ENCODE peak calls at places on chromosomes 6 and 20, in five cellular contexts. V, O, F, Y and S are unnamed samples.

GRCh38 chr20:41151134-41151869 is 14.0 kb downstream of the PLCG1 start:
- DNase-seq in F (no peak), V (no peak), O (no peak), Y (no peak), S (no peak)

GRCh38 chr6:132204606-132205005 is 196.7 kb downstream of the MOXD1 start:
- DNase-seq in O (no peak), F (no peak), V (no peak), Y (no peak), S (no peak)

GRCh38 chr20:57934007-57934805 is 224.4 kb upstream of the PMEPA1 start:
- DNase-seq in O (no peak), Y (no peak), V (no peak), F (no peak), S (no peak)

GRCh38 chr6:20952605-20953004 is 418.3 kb downstream of the CDKAL1 start:
- DNase-seq in Y (no peak), V (peak), F (no peak), O (no peak), S (no peak)

GRCh38 chr20:33914871-33915270 is 78.8 kb upstream of the RALY start:
- DNase-seq in F (peak), O (no peak), Y (no peak), V (peak), S (no peak)

GRCh38 chr20:42957014-42957694 is 232.6 kb downstream of the PTPRT start:
- DNase-seq in Y (no peak), V (no peak), F (no peak), O (no peak), S (no peak)

GRCh38 chr6:156017838-156018237 is 562.2 kb upstream of the NOX3 start:
- DNase-seq in F (no peak), O (no peak), V (no peak), Y (no peak), S (no peak)

GRCh38 chr20:19583532-19584175 is 174.4 kb upstream of the RIN2 start:
- DNase-seq in O (peak), F (no peak), Y (peak), V (peak), S (peak)

GRCh38 chr20:4483481-4483880 is 238.2 kb upstream of the PRND start:
- DNase-seq in F (no peak), V (no peak), O (no peak), Y (no peak), S (no peak)

GRCh38 chr6:170024940-170025339 is 265.9 kb downstream of the DLL1 start:
- DNase-seq in V (no peak), F (no peak), Y (no peak), O (no peak), S (no peak)